ENCODE peak calls at places on chromosomes 1 and 21, in ten cellular contexts. B is cardiac muscle cell; Z is lower lobe of right lung; K is neural progenitor cell; A is heart left ventricle; Q is psoas muscle; R is CD4-positive, alpha-beta T cell; V is MG63; T is effector memory CD4-positive, alpha-beta T cell; W is sigmoid colon. E is an unnamed sample. For H3K9me3, the result is how much of the 10 kb centered on the place peaks cover.

GRCh38 chr21:40466893-40467483 is 380.0 kb downstream of the DSCAM start:
- DNase-seq in B (peak), Z (no peak), K (peak), A (no peak), Q (no peak), R (no peak), V (no peak), T (no peak), W (no peak), E (peak)

GRCh38 chr1:102879439-102879993 is 228.8 kb downstream of the COL11A1 start:
- DNase-seq in B (no peak), Z (no peak), K (no peak), A (no peak), Q (no peak), R (no peak), V (peak), T (no peak), W (no peak), E (peak)

GRCh38 chr1:3409737-3410434 is 44.6 kb upstream of the ARHGEF16 start:
- DNase-seq in B (peak), Z (no peak), K (peak), A (peak), Q (peak), R (no peak), V (peak), T (no peak), W (no peak), E (peak)

GRCh38 chr1:33433509-33434362 is 2.8 kb upstream of the PHC2 start:
- DNase-seq in B (no peak), Z (no peak), K (no peak), A (peak), Q (peak), R (no peak), V (peak), T (no peak), W (peak), E (peak)

GRCh38 chr1:172761581-172762025 is 102.7 kb downstream of the FASLG start:
- DNase-seq in B (no peak), Z (no peak), K (no peak), A (no peak), Q (no peak), R (no peak), V (no peak), T (no peak), W (no peak), E (peak)

GRCh38 chr1:158037876-158038359 is 44.5 kb downstream of the KIRREL1 start:
- DNase-seq in B (no peak), Z (no peak), K (no peak), A (peak), Q (no peak), R (no peak), V (peak), T (no peak), W (no peak), E (peak)

GRCh38 chr1:199272107-199272506 is 633.3 kb downstream of the PTPRC start:
- DNase-seq in B (no peak), Z (no peak), K (no peak), A (no peak), Q (no peak), R (no peak), V (peak), T (no peak), W (no peak), E (peak)

GRCh38 chr1:201539561-201540404 is 856 bp downstream of the NAV1 start:
- DNase-seq in B (peak), Z (peak), K (peak), A (peak), Q (peak), R (no peak), V (peak), T (no peak), W (peak), E (peak)

GRCh38 chr1:162228586-162228985 is 148.1 kb downstream of the SPATA46 start:
- DNase-seq in B (no peak), Z (no peak), K (no peak), A (no peak), Q (no peak), R (no peak), V (no peak), T (no peak), W (no peak), E (no peak)

GRCh38 chr1:156368889-156369684 is at the start of gene RHBG:
- DNase-seq in B (peak), Z (peak), K (peak), A (peak), Q (no peak), R (no peak), V (peak), T (no peak), W (no peak), E (peak)

GRCh38 chr21:7947422-7947821 is 2574.0 kb upstream of the TPTE start:
- DNase-seq in B (no peak), Z (no peak), K (no peak), A (no peak), Q (no peak), R (no peak), V (no peak), T (no peak), W (no peak), E (no peak)
- H3K9me3 ChIP-seq in B (half or more), Z (half or more), K (half or more), A (half or more), Q (half or more), R (half or more), V (half or more), T (half or more), W (half or more), E (half or more)

DNA sequence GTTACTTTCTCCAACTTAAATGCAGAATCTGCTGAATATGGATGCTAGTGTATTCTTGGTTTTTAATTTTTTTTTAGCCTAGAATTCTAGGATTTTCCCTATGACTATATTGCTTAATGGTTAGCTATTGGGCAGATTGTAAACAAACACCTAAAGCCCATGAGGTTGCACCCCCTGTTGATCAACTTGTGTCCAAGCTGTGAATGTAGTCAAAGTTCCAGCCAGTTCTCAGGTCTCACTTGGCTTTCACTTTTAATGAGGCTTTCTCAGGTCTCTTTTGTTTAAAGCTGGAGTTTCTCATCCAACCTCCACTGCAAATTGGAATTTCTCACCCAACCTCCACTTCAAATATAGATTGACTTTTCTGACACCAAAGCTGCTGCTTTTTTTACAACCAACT is 35.9 kb downstream of the FCER1A start:
- DNase-seq in B (no peak), Z (no peak), K (no peak), A (no peak), Q (no peak), R (no peak), V (no peak), T (no peak), W (no peak), E (no peak)
- H3K9me3 ChIP-seq in B (under half), Z (under half), K (under half), A (under half), Q (under half), R (under half), V (under half), T (under half), W (under half), E (under half)

GRCh38 chr21:23876925-23877558 is 1730.2 kb downstream of the MRPL39 start:
- DNase-seq in B (no peak), Z (no peak), K (no peak), A (no peak), Q (no peak), R (no peak), V (no peak), T (no peak), W (no peak), E (no peak)
- H3K9me3 ChIP-seq in B (under half), Z (under half), K (under half), A (under half), Q (under half), R (under half), V (under half), T (under half), W (under half), E (under half)

DNA sequence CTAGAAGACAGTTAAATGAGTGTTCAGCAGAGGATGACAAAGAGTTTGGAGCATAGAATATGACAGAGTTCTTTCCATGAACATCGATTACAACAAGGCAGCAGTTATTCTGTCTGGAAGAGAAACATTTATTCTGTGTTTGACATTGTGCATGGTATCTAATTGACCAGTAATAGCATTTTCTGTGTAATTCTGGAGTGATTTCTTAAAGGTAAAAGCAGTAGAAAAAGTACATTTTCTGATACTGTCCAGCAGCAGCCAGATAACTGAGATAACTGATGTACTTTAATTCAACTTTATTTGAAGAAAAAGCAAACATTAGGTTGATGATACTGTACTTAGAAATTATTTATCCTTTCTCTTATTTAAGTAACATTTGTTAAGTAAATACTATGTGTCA is 497.1 kb downstream of the AGBL4 start:
- DNase-seq in B (no peak), Z (no peak), K (no peak), A (no peak), Q (no peak), R (no peak), V (no peak), T (no peak), W (no peak), E (no peak)
- H3K9me3 ChIP-seq in B (under half), Z (under half), K (under half), A (under half), Q (under half), R (under half), V (under half), T (under half), W (under half), E (under half)

GRCh38 chr1:213136190-213136917 is 85.3 kb downstream of the RPS6KC1 start:
- DNase-seq in B (peak), Z (no peak), K (no peak), A (no peak), Q (no peak), R (no peak), V (no peak), T (no peak), W (no peak), E (no peak)
- H3K9me3 ChIP-seq in B (under half), Z (under half), K (under half), A (under half), Q (under half), R (under half), V (under half), T (under half), W (under half), E (under half)

GRCh38 chr21:38477241-38477640 is 21.0 kb downstream of the ERG start:
- DNase-seq in B (no peak), Z (no peak), K (no peak), A (no peak), Q (no peak), R (no peak), V (no peak), T (no peak), W (no peak), E (no peak)
- H3K9me3 ChIP-seq in B (under half), Z (under half), K (under half), A (under half), Q (under half), R (under half), V (under half), T (under half), W (under half), E (under half)

DNA sequence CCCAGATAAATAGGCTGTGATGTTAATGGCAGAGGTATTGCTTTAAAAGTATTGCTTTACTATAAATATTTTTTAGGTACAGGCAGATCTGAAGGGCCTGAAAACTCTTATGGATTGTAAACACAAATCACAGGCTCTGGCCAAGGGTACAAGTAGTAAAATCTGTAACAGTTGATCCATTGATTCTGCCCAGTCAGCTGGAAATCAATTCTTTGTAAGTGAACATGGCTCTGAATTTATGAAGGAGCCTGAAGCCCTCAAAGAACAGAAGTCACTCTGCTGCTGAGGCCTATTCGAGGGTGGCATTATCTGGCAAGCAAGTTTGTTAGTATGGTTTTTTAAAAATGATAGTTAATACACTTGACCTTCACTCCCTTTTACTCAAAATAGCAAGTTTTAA is 834.0 kb upstream of the TMPRSS15 start:
- DNase-seq in B (no peak), Z (no peak), K (no peak), A (no peak), Q (no peak), R (no peak), V (no peak), T (no peak), W (no peak), E (no peak)
- H3K9me3 ChIP-seq in B (under half), Z (under half), K (under half), A (under half), Q (under half), R (under half), V (under half), T (under half), W (under half), E (under half)

DNA sequence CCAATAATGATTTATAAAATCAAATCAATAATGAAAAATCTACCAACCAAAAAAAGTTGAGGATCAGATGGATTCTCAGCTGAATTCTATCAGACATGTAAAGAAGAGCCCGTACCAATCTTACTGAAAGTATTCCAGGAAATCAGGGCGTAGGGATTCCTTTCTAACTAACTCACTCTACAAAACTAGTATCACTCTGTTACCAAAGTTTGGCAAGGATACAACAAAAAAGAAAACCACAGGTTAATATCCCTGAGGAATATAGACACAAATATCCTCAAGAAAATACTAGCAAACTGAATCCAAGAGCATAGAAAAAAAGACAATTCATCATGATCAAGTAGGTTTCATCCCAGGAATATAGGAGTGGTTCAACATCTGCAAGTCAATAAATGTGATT is 52.8 kb upstream of the ADGRL4 start:
- DNase-seq in B (no peak), Z (no peak), K (no peak), A (no peak), Q (no peak), R (no peak), V (no peak), T (no peak), W (no peak), E (no peak)
- H3K9me3 ChIP-seq in B (under half), Z (under half), K (under half), A (under half), Q (under half), R (under half), V (under half), T (under half), W (under half), E (under half)